ENCODE peak calls at places on chromosome 11, in eight cellular contexts. V, G, H, F, D, C, O and Z are unnamed samples.

GRCh38 chr11:88175707-88176066 is 444 bp upstream of the RAB38 start:
- DNase-seq in H (no peak), O (no peak), G (no peak), F (no peak), C (no peak), V (peak), D (no peak), Z (no peak)

GRCh38 chr11:96116341-96116740 is 192.4 kb upstream of the MTMR2 start:
- DNase-seq in F (no peak), G (no peak), D (no peak), V (no peak), O (no peak), H (no peak), C (no peak), Z (no peak)

GRCh38 chr11:120079750-120080610 is 57.9 kb downstream of the TRIM29 start:
- DNase-seq in C (no peak), F (no peak), D (peak), V (no peak), H (no peak), G (no peak), O (peak), Z (no peak)

GRCh38 chr11:67440229-67441081 is 2.8 kb downstream of the CORO1B start:
- DNase-seq in H (no peak), F (no peak), O (no peak), D (no peak), C (no peak), G (no peak), V (no peak), Z (no peak)

GRCh38 chr11:1218788-1219445 is 3.9 kb upstream of the MUC5B start:
- DNase-seq in G (no peak), F (peak), O (no peak), H (no peak), V (no peak), D (no peak), C (no peak), Z (no peak)

GRCh38 chr11:46674463-46675287 is 25.7 kb downstream of the ARHGAP1 start:
- DNase-seq in C (no peak), O (no peak), F (peak), G (no peak), H (no peak), V (no peak), D (no peak), Z (peak)

GRCh38 chr11:68313574-68314202 is 1.3 kb downstream of the LRP5 start:
- DNase-seq in H (no peak), V (no peak), F (no peak), G (no peak), O (no peak), C (peak), D (peak), Z (peak)

GRCh38 chr11:128627666-128628342 is 40.4 kb upstream of the ETS1 start:
- DNase-seq in C (no peak), V (no peak), F (no peak), D (no peak), G (no peak), O (no peak), H (peak), Z (no peak)

GRCh38 chr11:88629496-88629895 is 292.0 kb upstream of the CTSC start:
- DNase-seq in F (no peak), D (peak), V (no peak), H (no peak), C (no peak), O (no peak), G (no peak), Z (no peak)